ENCODE peak calls at places on chromosomes 16 and 17, in eight cellular contexts. C is pancreas; L is naive thymus-derived CD4-positive, alpha-beta T cell; Y is gastrocnemius medialis; T is left lung; A is Panc1; N is heart right ventricle; Q is RWPE2. F is an unnamed sample. For H3K27me3, the result is how much of the 10 kb centered on the place peaks cover.

GRCh38 chr16:16038950-16039349 is 89.5 kb downstream of the ABCC1 start:
- ATAC-seq in C (no peak), L (peak), Y (no peak), T (no peak), A (no peak), N (no peak), Q (no peak), F (no peak)

GRCh38 chr17:63998721-63999679 is 849 bp downstream of the PRR29 start:
- ATAC-seq in C (peak), L (peak), Y (no peak), T (no peak), A (no peak), N (no peak), Q (no peak), F (no peak)

GRCh38 chr16:66844342-66845079 is at the start of gene CA7:
- ATAC-seq in C (peak), L (peak), Y (no peak), T (peak), A (peak), N (no peak), Q (peak), F (no peak)

GRCh38 chr16:10776280-10776679 is 32.6 kb downstream of the NUBP1 start:
- ATAC-seq in C (no peak), L (no peak), Y (no peak), T (no peak), A (no peak), N (no peak), Q (no peak), F (no peak)

GRCh38 chr17:1447061-1447460 is 9.0 kb downstream of the CRK start:
- ATAC-seq in C (no peak), L (no peak), Y (no peak), T (no peak), A (no peak), N (peak), Q (no peak), F (peak)

GRCh38 chr17:6507535-6507934 is 48.8 kb downstream of the PITPNM3 start:
- ATAC-seq in C (peak), L (no peak), Y (no peak), T (peak), A (peak), N (peak), Q (peak), F (peak)

GRCh38 chr16:3295209-3295608 is 10.0 kb downstream of the TIGD7 start:
- ATAC-seq in C (no peak), L (no peak), Y (no peak), T (no peak), A (peak), N (no peak), Q (no peak), F (no peak)

GRCh38 chr16:24977673-24978065 is 37.5 kb downstream of the ARHGAP17 start:
- ATAC-seq in C (no peak), L (no peak), Y (no peak), T (no peak), A (no peak), N (peak), Q (peak), F (no peak)

GRCh38 chr16:85638695-85639409 is 25.7 kb downstream of the GSE1 start:
- ATAC-seq in C (peak), L (no peak), Y (peak), T (no peak), A (no peak), N (no peak), Q (no peak), F (no peak)

GRCh38 chr16:58589311-58589890 is 40.2 kb downstream of the CNOT1 start:
- ATAC-seq in C (no peak), L (no peak), Y (no peak), T (no peak), A (no peak), N (no peak), Q (no peak), F (no peak)

GRCh38 chr17:77570565-77570898 is 388.0 kb upstream of the TNRC6C start:
- ATAC-seq in C (no peak), L (no peak), Y (no peak), T (no peak), A (no peak), N (no peak), Q (no peak), F (peak)
- H3K27me3 ChIP-seq in C (under half), L (under half), Y (under half), T (under half), A (under half), N (under half), Q (under half), F (under half)

GRCh38 chr17:15921640-15922039 is 23.3 kb upstream of the ADORA2B start:
- ATAC-seq in C (no peak), L (no peak), Y (no peak), T (no peak), A (no peak), N (no peak), Q (no peak), F (no peak)
- H3K27me3 ChIP-seq in C (under half), L (under half), Y (under half), T (under half), A (under half), N (under half), Q (under half), F (under half)

GRCh38 chr16:67183-67791 is 5.1 kb downstream of the RHBDF1 start:
- ATAC-seq in C (no peak), L (no peak), Y (no peak), T (no peak), A (no peak), N (no peak), Q (no peak), F (no peak)

GRCh38 chr16:69181-69580 is 3.2 kb downstream of the RHBDF1 start:
- ATAC-seq in C (no peak), L (no peak), Y (no peak), T (no peak), A (no peak), N (no peak), Q (no peak), F (no peak)

GRCh38 chr16:66309-67182 is 5.9 kb downstream of the RHBDF1 start:
- ATAC-seq in C (no peak), L (no peak), Y (no peak), T (no peak), A (peak), N (no peak), Q (no peak), F (no peak)

GRCh38 chr16:65745-66144 is 6.7 kb downstream of the RHBDF1 start:
- ATAC-seq in C (peak), L (peak), Y (peak), T (peak), A (peak), N (peak), Q (peak), F (peak)

GRCh38 chr16:67884-68789 is 4.3 kb downstream of the RHBDF1 start:
- ATAC-seq in C (no peak), L (no peak), Y (no peak), T (no peak), A (no peak), N (no peak), Q (no peak), F (peak)
- H3K27me3 ChIP-seq in C (under half), L (under half), Y (under half), T (under half), A (under half), N (under half), Q (under half), F (under half)

DNA sequence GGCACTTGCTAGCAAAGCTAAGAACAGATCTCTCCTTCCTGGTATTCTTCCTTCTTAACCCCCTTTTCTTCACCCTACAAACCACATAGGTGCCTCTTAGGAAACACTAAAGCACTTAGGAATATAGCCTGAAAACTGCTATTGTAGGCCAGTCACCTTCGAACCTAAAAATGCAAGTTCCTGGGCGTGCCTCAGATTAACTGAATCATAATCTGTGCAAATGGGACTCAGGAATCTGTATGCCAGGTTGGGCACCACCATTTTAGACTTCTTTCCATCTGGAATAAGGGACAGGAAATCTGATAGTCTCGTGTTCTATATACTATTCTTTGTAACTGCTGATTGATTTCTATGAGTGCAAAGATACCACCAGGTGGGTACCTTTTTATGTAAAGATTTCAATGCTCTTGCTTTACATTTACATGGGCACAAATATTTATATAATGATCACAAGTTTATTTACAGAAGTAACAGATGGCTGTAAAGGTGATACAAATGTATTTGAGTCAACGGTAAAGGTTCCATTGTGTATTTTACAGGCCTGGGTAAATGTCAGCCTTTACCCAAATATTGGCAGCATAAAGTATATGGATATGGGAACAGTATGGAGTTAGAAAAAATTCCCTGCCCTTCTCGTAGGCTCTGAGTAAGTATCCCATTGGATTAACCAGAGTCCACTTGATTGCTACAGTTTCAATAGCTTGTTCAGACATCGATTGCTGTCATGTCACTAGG is 124.6 kb downstream of the SNX11 start:
- ATAC-seq in C (no peak), L (no peak), Y (no peak), T (no peak), A (no peak), N (no peak), Q (no peak), F (no peak)
- H3K27me3 ChIP-seq in C (under half), L (under half), Y (under half), T (under half), A (under half), N (under half), Q (under half), F (under half)

GRCh38 chr16:301235-301634 is 18.3 kb downstream of the PDIA2 start:
- ATAC-seq in C (no peak), L (no peak), Y (no peak), T (no peak), A (no peak), N (no peak), Q (no peak), F (no peak)

GRCh38 chr16:296276-296675 is 13.3 kb downstream of the PDIA2 start:
- ATAC-seq in C (no peak), L (no peak), Y (no peak), T (no peak), A (no peak), N (no peak), Q (no peak), F (no peak)

GRCh38 chr16:296806-297510 is 14.0 kb downstream of the PDIA2 start:
- ATAC-seq in C (no peak), L (no peak), Y (no peak), T (no peak), A (peak), N (no peak), Q (no peak), F (no peak)

GRCh38 chr16:301950-302349 is 19.0 kb downstream of the PDIA2 start:
- ATAC-seq in C (no peak), L (no peak), Y (no peak), T (no peak), A (no peak), N (no peak), Q (no peak), F (no peak)

DNA sequence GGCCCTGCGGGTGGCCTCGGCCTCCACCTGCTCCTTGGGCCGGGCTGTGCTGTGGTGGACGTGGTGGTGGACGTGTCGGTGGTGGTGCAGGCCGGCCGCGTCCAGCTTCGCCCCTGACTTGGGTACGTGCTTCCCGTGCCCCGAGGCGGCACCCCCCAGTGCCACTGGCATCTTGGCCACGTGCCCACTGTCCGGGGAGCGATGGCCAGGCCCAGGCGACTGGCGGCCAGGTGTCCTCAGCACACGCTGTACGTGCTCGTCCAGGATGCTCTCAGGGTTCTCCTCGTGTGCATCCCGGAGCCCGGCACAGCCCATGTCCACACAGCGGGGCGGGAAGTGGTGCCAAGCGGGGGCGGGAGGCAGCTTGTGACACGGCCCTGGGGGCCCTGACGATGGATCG is 14.9 kb downstream of the PDIA2 start:
- ATAC-seq in C (no peak), L (no peak), Y (no peak), T (no peak), A (no peak), N (no peak), Q (no peak), F (no peak)
- H3K27me3 ChIP-seq in C (under half), L (under half), Y (under half), T (under half), A (under half), N (under half), Q (under half), F (under half)